ENCODE peak calls at places on chromosomes 2 and 18, in eight cellular contexts. A is HFF-Myc, S is right cardiac atrium, Y is Peyer's patch, J is mucosa of descending colon, V is psoas muscle, F is fibroblast of villous mesenchyme, R is adipocyte. L is an unnamed sample.

GRCh38 chr18:46040747-46041104 is 31.3 kb downstream of the PSTPIP2 start:
- DNase-seq in A (no peak), F (no peak), S (no peak), Y (no peak), R (no peak), V (no peak), J (no peak), L (no peak)

GRCh38 chr2:236352761-236353593 is 88.8 kb upstream of the ASB18 start:
- DNase-seq in F (peak), A (no peak), V (no peak), J (no peak), S (no peak), R (peak), Y (no peak), L (no peak)

GRCh38 chr2:25416674-25417073 is 74.9 kb upstream of the DNMT3A start:
- DNase-seq in V (no peak), S (no peak), A (no peak), R (no peak), J (no peak), F (no peak), Y (no peak), L (no peak)

GRCh38 chr18:10274327-10274726 is 180.1 kb upstream of the APCDD1 start:
- DNase-seq in Y (no peak), S (peak), A (peak), J (no peak), R (peak), F (peak), V (no peak), L (no peak)

GRCh38 chr2:235270951-235271350 is 222.9 kb upstream of the AGAP1 start:
- DNase-seq in V (no peak), S (no peak), A (no peak), F (peak), J (no peak), Y (no peak), R (peak), L (no peak)

GRCh38 chr2:134398300-134398699 is 144.4 kb downstream of the MGAT5 start:
- DNase-seq in J (no peak), Y (no peak), V (no peak), F (peak), S (no peak), R (peak), A (peak), L (no peak)

GRCh38 chr2:28137221-28137620 is 246.7 kb downstream of the BABAM2 start:
- DNase-seq in Y (no peak), R (peak), F (peak), A (peak), S (no peak), V (no peak), J (no peak), L (no peak)

GRCh38 chr18:46042571-46043123 is 29.4 kb downstream of the PSTPIP2 start:
- DNase-seq in V (no peak), A (no peak), R (peak), S (no peak), J (no peak), F (peak), Y (no peak), L (no peak)

GRCh38 chr2:170313636-170314348 is 135.8 kb downstream of the MYO3B start:
- DNase-seq in Y (no peak), J (no peak), F (no peak), A (no peak), S (no peak), R (no peak), V (no peak), L (no peak)

GRCh38 chr2:240465765-240466578 is 30.5 kb downstream of the GPC1 start:
- DNase-seq in A (no peak), R (no peak), J (peak), Y (peak), S (peak), F (no peak), V (no peak), L (no peak)

GRCh38 chr2:16025876-16026640 is 85.7 kb downstream of the MYCN start:
- DNase-seq in A (no peak), S (no peak), F (no peak), V (no peak), Y (no peak), R (no peak), J (no peak), L (no peak)

GRCh38 chr2:9909106-9909505 is 42.4 kb upstream of the GRHL1 start:
- DNase-seq in S (no peak), V (no peak), R (peak), A (no peak), F (peak), Y (no peak), J (no peak), L (no peak)

GRCh38 chr2:40202798-40203400 is 249.0 kb downstream of the SLC8A1 start:
- DNase-seq in R (peak), Y (no peak), F (peak), J (no peak), A (peak), V (no peak), S (no peak), L (no peak)

GRCh38 chr18:79567481-79568147 is 112.0 kb upstream of the CTDP1 start:
- DNase-seq in A (peak), R (peak), F (peak), J (peak), S (peak), V (peak), Y (no peak), L (peak)

GRCh38 chr2:20604401-20604911 is 46.4 kb downstream of the HS1BP3 start:
- DNase-seq in Y (no peak), A (no peak), R (no peak), V (no peak), F (no peak), J (no peak), S (peak), L (no peak)

GRCh38 chr2:39715822-39716221 is 50.1 kb downstream of the TMEM178A start:
- DNase-seq in F (no peak), S (no peak), V (no peak), Y (no peak), A (no peak), J (no peak), R (no peak), L (no peak)

GRCh38 chr2:215717627-215718412 is 282.0 kb upstream of the FN1 start:
- DNase-seq in R (no peak), A (no peak), J (no peak), S (no peak), Y (no peak), V (no peak), F (peak), L (no peak)

GRCh38 chr18:53191634-53192033 is 851.6 kb downstream of the DCC start:
- DNase-seq in Y (no peak), S (no peak), A (no peak), V (no peak), J (no peak), F (no peak), R (no peak), L (no peak)

GRCh38 chr2:191824403-191824802 is 22.5 kb downstream of the CAVIN2 start:
- DNase-seq in V (no peak), Y (no peak), F (no peak), A (no peak), R (no peak), J (no peak), S (no peak), L (no peak)

GRCh38 chr2:241137276-241138190 is 11.7 kb downstream of the PASK start:
- DNase-seq in Y (no peak), R (no peak), V (no peak), J (no peak), S (no peak), F (no peak), A (no peak), L (no peak)

GRCh38 chr2:133755515-133756311 is 187.4 kb upstream of the NCKAP5 start:
- DNase-seq in V (no peak), Y (no peak), J (no peak), A (no peak), F (peak), R (peak), S (no peak), L (no peak)

GRCh38 chr2:29182920-29183319 is 67.7 kb downstream of the CLIP4 start:
- DNase-seq in V (no peak), R (no peak), A (no peak), J (no peak), F (peak), Y (no peak), S (no peak), L (no peak)

GRCh38 chr18:79489900-79490592 is 94.3 kb downstream of the NFATC1 start:
- DNase-seq in S (no peak), V (peak), F (no peak), Y (no peak), R (no peak), A (no peak), J (no peak), L (peak)

GRCh38 chr2:23637011-23637778 is 252.2 kb downstream of the KLHL29 start:
- DNase-seq in V (no peak), R (peak), Y (no peak), A (no peak), J (peak), F (peak), S (no peak), L (no peak)

GRCh38 chr2:183123959-183124221 is 353 bp upstream of the NUP35 start:
- DNase-seq in S (no peak), V (no peak), A (no peak), F (no peak), J (no peak), Y (no peak), R (no peak), L (no peak)

GRCh38 chr18:9971313-9971920 is 57.6 kb downstream of the VAPA start:
- DNase-seq in J (no peak), V (peak), R (peak), A (peak), S (peak), F (peak), Y (peak), L (no peak)

GRCh38 chr2:137928547-137929503 is 35.4 kb upstream of the HNMT start:
- DNase-seq in S (no peak), F (peak), R (peak), Y (no peak), V (no peak), A (no peak), J (no peak), L (no peak)

GRCh38 chr2:105518897-105519296 is 120.0 kb upstream of the FHL2 start:
- DNase-seq in A (no peak), S (no peak), J (no peak), F (peak), R (no peak), V (no peak), Y (no peak), L (no peak)

GRCh38 chr2:197596751-197597150 is 78.6 kb downstream of the RFTN2 start:
- DNase-seq in J (no peak), S (no peak), F (no peak), A (no peak), R (no peak), V (no peak), Y (no peak), L (no peak)

GRCh38 chr18:72652990-72653593 is 109.0 kb upstream of the CBLN2 start:
- DNase-seq in J (no peak), F (no peak), R (peak), Y (peak), A (no peak), S (no peak), V (no peak), L (no peak)

DNA sequence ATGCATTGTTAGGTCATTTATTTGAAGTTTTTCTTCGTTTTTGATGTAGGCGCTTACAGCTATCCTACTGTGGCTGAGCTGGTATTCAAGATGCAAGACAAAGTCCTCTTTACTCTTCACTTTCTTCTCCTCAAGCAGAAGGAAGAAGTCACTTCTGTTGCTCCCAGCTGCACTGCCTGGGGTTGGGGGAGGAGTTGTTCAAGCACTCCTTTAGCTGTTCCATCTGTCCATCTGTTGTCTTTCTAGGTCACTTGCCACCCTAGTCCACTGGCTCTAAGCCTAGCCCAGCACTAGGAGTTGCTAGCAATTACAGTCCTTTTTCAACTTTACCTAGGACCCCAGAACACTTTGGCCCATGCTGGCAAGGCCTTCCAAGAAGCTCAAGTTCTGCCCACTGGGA is 200.6 kb upstream of the RBMS1 start:
- DNase-seq in F (no peak), Y (no peak), R (no peak), S (no peak), V (no peak), A (no peak), J (no peak), L (no peak)
- H3K4me3 ChIP-seq in F (no peak), Y (no peak), R (no peak), S (no peak), V (no peak), A (no peak), J (no peak), L (no peak)

DNA sequence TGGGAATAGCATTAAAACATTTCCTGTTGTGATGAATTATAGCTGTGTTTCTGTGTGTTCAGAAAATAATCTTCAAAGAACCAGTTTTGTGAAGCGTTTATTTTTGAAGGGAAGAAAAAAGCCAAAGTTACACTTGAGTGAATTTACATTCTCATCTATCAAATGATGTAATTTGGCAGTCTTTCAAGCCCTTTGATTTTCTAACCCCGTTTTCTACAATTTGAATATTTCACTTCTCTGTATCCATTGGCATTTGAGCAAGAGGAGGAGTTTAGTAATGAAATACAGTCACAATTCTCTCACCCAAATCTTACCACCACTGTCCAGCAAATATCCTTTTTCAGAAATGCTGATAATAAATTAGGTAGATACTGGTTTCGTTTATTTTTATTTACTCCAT is 123.4 kb upstream of the BOD1L2 start:
- DNase-seq in A (no peak), S (no peak), R (peak), V (no peak), J (no peak), Y (no peak), F (no peak), L (no peak)
- H3K4me3 ChIP-seq in A (no peak), S (no peak), R (no peak), V (no peak), J (no peak), Y (no peak), F (no peak), L (no peak)

DNA sequence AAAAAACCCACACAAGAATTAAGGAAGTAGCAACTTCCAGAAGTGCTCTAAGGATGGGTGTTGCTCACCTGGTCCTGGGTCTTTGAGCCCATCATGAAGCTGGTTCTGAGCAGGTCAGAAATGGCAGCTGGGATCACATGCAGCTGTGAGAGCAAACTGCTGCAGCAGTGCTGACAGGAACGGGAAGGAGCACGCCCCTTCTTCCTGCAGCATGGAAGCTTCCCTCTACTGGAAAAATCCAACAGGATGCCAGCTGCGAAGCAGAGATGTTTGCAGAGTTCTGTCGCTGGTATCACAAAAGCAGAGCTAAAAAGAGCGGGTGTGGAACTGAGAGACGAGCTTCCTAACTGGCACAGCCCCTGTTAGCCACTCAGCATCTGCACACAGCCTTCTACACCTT is 33.7 kb downstream of the EIF4E2 start:
- DNase-seq in R (no peak), A (no peak), V (no peak), J (no peak), S (no peak), Y (no peak), F (no peak), L (no peak)
- H3K4me3 ChIP-seq in R (no peak), A (no peak), V (no peak), J (no peak), S (no peak), Y (no peak), F (no peak), L (no peak)

DNA sequence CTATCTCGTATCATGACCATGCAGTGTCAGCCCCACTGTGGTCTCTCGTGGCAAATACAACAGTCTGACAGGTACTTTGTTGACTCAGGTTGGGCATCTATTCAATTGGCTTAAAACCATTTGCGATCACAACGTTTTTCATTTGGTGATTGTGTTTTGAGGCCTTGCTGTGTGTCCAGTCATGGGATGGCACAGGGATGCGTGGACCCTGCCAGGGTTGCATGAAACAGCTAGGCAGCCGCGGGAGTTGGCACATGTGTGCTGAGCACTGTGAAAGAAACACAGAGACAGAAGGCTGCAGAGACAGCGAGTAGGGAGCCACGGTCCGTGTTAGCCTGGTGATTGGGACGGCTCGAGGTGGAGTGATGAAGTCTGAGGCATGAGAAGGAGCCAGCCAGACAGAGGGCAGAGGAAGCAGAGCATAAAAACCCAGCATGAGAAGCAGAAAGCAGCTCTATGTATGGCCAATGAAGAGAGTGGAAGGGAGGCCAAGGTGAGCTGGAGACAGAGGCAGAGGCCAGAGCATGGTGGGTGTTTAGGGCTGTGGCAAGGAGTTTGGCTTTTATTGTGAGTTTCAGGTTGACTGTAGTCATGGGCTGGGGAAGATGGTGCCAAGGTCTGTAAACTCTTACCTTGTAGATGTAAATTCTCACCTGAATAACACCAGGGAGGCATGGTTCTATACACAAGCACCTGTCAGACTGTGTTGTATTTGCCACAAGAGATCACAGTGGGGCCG is 31.8 kb upstream of the IL1R1 start:
- DNase-seq in J (no peak), F (no peak), S (no peak), A (no peak), Y (no peak), R (no peak), V (no peak), L (no peak)
- H3K4me3 ChIP-seq in J (no peak), F (no peak), S (no peak), A (no peak), Y (no peak), R (peak), V (peak), L (no peak)